ENCODE peak calls at places on chromosomes 16 and 17, in five cellular contexts. N is HCT116, I is brain microvascular endothelial cell, O is dorsolateral prefrontal cortex, A is small intestine. Y is an unnamed sample. For H3K27me3, the result is how much of the 10 kb centered on the place peaks cover.

GRCh38 chr17:28725166-28725659 is 820 bp downstream of the TLCD1 start:
- DNase-seq in N (peak), A (peak), O (no peak), I (peak), Y (no peak)

GRCh38 chr17:17580662-17581470 is 10.6 kb downstream of the PEMT start:
- DNase-seq in N (no peak), I (no peak), O (no peak), A (peak), Y (no peak)

GRCh38 chr17:57534863-57535651 is 210.0 kb downstream of the CCDC182 start:
- DNase-seq in O (no peak), N (no peak), I (no peak), A (peak), Y (no peak)

GRCh38 chr16:87416826-87417471 is 24.8 kb downstream of the MAP1LC3B start:
- DNase-seq in O (peak), I (peak), A (peak), N (no peak), Y (no peak)

GRCh38 chr16:55370762-55371482 is 46.9 kb downstream of the IRX6 start:
- DNase-seq in O (peak), A (peak), I (peak), N (no peak), Y (peak)

GRCh38 chr17:72788950-72789585 is 303.4 kb downstream of the SLC39A11 start:
- DNase-seq in A (no peak), O (no peak), N (no peak), I (peak), Y (no peak)

GRCh38 chr16:49346459-49346858 is 27.1 kb upstream of the C16orf78 start:
- DNase-seq in O (no peak), A (no peak), N (no peak), I (no peak), Y (no peak)

GRCh38 chr16:55842369-55843104 is 9.6 kb upstream of the CES1 start:
- DNase-seq in O (peak), A (peak), N (peak), I (peak), Y (no peak)

GRCh38 chr17:63855185-63855584 is 12.7 kb upstream of the SMARCD2 start:
- DNase-seq in N (no peak), I (no peak), O (no peak), A (no peak), Y (no peak)

GRCh38 chr17:56834380-56835258 is 668 bp downstream of the DGKE start:
- DNase-seq in I (no peak), N (no peak), A (peak), O (peak), Y (no peak)

GRCh38 chr16:86787538-86787937 is 209.2 kb downstream of the FOXL1 start:
- DNase-seq in N (no peak), O (no peak), A (no peak), I (no peak), Y (no peak)

GRCh38 chr17:7997186-7997585 is 5.2 kb upstream of the GUCY2D start:
- DNase-seq in O (no peak), N (peak), I (no peak), A (peak), Y (no peak)

GRCh38 chr16:12651765-12652531 is 151.7 kb downstream of the CPPED1 start:
- DNase-seq in O (no peak), N (no peak), A (peak), I (no peak), Y (no peak)

GRCh38 chr16:86681440-86681838 is 103.1 kb downstream of the FOXL1 start:
- DNase-seq in I (peak), N (no peak), A (no peak), O (no peak), Y (no peak)

GRCh38 chr16:58515871-58516767 is 802 bp downstream of the SETD6 start:
- DNase-seq in I (no peak), N (no peak), O (peak), A (peak), Y (no peak)

GRCh38 chr17:50199651-50200446 is 1.6 kb downstream of the COL1A1 start:
- DNase-seq in O (no peak), A (peak), N (peak), I (peak), Y (no peak)

GRCh38 chr17:71740866-71741265 is 380.0 kb upstream of the SOX9 start:
- DNase-seq in I (no peak), N (no peak), A (no peak), O (no peak), Y (no peak)

GRCh38 chr17:15914400-15915165 is 30.3 kb upstream of the ADORA2B start:
- DNase-seq in A (no peak), I (peak), O (no peak), N (no peak), Y (no peak)

GRCh38 chr16:30142672-30143346 is 19.8 kb upstream of the MAPK3 start:
- DNase-seq in N (no peak), A (peak), O (no peak), I (no peak), Y (no peak)

GRCh38 chr17:81515530-81516041 is 3.0 kb upstream of the ACTG1 start:
- DNase-seq in I (no peak), N (no peak), O (no peak), A (no peak), Y (no peak)

GRCh38 chr17:2122641-2123302 is 67.9 kb downstream of the HIC1 start:
- DNase-seq in O (peak), N (no peak), I (peak), A (no peak), Y (no peak)

GRCh38 chr17:43723697-43724359 is 34.8 kb downstream of the SOST start:
- DNase-seq in O (no peak), I (peak), A (no peak), N (peak), Y (peak)

GRCh38 chr16:3578610-3579551 is 1.7 kb upstream of the NLRC3 start:
- DNase-seq in I (no peak), O (no peak), A (peak), N (no peak), Y (no peak)

GRCh38 chr17:74840989-74841666 is 18.6 kb downstream of the GRIN2C start:
- DNase-seq in O (peak), A (no peak), N (no peak), I (peak), Y (no peak)
- H3K27me3 ChIP-seq in O (under half), A (under half), N (under half), I (under half), Y (under half)

GRCh38 chr17:20092292-20092867 is 83.2 kb downstream of the SPECC1 start:
- DNase-seq in N (no peak), O (no peak), A (no peak), I (no peak), Y (no peak)
- H3K27me3 ChIP-seq in N (under half), O (under half), A (under half), I (under half), Y (under half)

DNA sequence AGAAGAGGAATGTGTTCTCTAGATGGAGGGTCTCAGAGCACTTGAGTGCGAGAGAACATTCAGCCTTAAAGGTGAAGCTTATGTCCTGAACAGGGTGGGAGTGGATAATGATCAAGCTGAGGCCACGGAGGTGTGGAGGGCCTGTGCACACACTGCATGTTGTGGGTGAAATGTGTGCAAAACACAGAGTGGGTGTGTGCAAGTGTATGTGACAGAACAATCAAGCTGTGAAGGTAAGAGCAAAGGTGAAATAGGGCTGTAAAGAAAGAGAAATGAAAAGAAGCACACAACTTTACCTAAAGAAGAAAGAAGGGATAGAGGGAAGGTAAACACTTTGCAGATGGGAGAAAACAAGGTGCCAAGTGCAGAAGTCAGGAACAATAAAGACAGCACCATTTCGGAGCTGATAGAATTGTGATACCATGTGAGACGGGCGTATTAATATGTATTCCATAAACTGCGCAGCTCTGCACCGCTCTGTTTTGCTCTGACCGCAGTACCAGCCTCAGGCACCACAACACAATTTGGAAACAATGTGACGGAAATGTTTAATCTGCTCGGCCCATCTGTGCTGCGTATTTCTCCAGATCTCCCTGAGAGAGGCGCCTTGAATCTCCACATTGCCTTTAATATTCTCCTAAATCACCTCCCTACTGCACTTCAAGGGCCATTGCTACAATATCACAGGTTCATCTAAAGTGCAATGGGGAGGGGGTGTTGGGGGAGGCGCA is 40.6 kb downstream of the SNX11 start:
- DNase-seq in I (no peak), A (no peak), N (no peak), O (no peak), Y (no peak)
- H3K27me3 ChIP-seq in I (half or more), A (under half), N (under half), O (half or more), Y (under half)

GRCh38 chr17:34303606-34304005 is 15.6 kb upstream of the CCL8 start:
- DNase-seq in I (no peak), N (no peak), O (no peak), A (no peak), Y (no peak)
- H3K27me3 ChIP-seq in I (under half), N (under half), O (under half), A (under half), Y (under half)

GRCh38 chr16:79870016-79870886 is 269.7 kb upstream of the MAF start:
- DNase-seq in O (no peak), A (no peak), I (no peak), N (no peak), Y (no peak)
- H3K27me3 ChIP-seq in O (under half), A (under half), I (under half), N (under half), Y (under half)

GRCh38 chr16:818592-818991 is 18.1 kb upstream of the GNG13 start:
- DNase-seq in O (no peak), N (no peak), I (no peak), A (no peak), Y (no peak)
- H3K27me3 ChIP-seq in O (under half), N (under half), I (under half), A (under half), Y (under half)

DNA sequence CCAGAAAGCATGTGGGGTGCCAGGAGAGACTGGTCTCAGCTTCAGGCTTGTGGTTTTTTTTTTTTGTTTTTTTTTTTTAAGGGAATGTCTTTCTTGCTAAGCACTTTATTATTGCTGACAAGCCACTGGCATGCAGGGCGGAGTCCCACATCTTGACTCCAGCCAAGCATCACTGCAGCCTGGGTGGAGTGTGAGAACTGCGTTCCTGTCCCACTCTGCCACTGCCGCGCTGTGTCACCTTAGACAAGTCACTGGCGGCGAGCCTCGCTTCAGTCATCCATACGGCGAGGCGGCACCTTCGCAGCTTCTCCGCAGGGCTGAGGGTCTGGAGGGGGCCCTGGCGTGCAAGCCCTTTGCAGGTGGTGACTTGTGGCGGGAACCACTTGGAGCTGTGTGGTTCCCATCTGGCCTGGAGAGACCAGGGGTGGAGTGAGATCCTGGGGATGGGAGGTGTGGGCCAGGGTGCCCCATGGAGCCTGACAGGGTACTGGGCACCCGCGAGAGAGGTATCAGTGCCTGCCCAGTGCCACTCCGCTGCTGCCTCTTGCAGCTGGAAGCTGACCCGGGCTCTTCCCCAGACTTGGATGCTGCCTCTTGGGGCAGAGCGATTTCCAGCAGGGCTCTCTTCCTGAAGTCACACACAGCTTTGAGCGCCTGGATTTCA is 99.1 kb upstream of the CIBAR2 start:
- DNase-seq in I (peak), O (no peak), N (no peak), A (no peak), Y (no peak)
- H3K27me3 ChIP-seq in I (under half), O (under half), N (under half), A (under half), Y (under half)

GRCh38 chr16:1078579-1079021 is 6.1 kb downstream of the SSTR5 start:
- DNase-seq in N (no peak), O (no peak), I (peak), A (peak), Y (no peak)
- H3K27me3 ChIP-seq in N (under half), O (half or more), I (under half), A (under half), Y (half or more)

DNA sequence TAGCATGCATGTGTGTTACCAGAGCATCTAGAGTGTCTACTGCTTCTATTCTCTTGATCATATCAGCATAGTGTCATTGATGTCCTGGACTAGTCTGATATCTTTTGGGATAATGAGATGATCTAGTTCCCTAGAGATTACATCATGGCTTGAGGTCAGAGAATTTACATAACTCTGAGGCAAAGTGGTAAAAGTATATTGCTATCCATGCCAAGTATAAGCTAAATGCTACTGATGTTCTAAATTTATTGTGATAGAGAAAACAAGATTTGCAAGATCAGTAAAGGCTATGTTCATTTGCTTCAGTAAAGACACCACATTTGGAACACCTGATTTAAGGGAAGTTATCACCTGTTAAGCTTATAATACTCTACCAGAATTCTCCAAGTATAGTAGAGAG is 280.7 kb upstream of the PSMD7 start:
- DNase-seq in O (no peak), A (no peak), N (no peak), I (no peak), Y (no peak)
- H3K27me3 ChIP-seq in O (under half), A (under half), N (under half), I (under half), Y (under half)

Y was measured in kidney epithelial cell.